ENCODE peak calls at places on chromosomes 7 and 10, in ten cellular contexts. S is iPS-NIHi11; L is caudate nucleus; D is sigmoid colon; M is H54; E is Right ventricle myocardium superior; V is HFFc6; X is SHP77 treated with DMSO at 0.1 percent for 48 hours; G is stimulated activated CD4-positive, alpha-beta T cell treated with anti-CD3 and anti-CD28 coated beads, Interleukin-1b, Interleukin-23, amount 100 ng/mL, for 24 hours; Z is H7. H is an unnamed sample.
A peak's percentile ranks its signal among the peaks of the same experiment; 100 is the strongest.

GRCh38 chr7:139232893-139233292 is 1.9 kb downstream of the UBN2 start:
- DNase-seq in S (no peak), L (no peak), D (no peak), M (peak; percentile 29), E (no peak), V (peak; percentile 49), X (no peak), G (no peak), Z (no peak), H (no peak)

GRCh38 chr7:44477063-44477830 is 13.2 kb downstream of the NUDCD3 start:
- DNase-seq in S (peak; percentile 88), L (peak; percentile 27), D (no peak), M (peak; percentile 82), E (peak; percentile 55), V (peak; percentile 79), X (peak; percentile 44), G (peak; percentile 15), Z (peak; percentile 73), H (peak; percentile 46)

GRCh38 chr7:72017756-72018155 is 394.4 kb downstream of the CALN1 start:
- DNase-seq in S (no peak), L (no peak), D (no peak), M (no peak), E (no peak), V (no peak), X (no peak), G (no peak), Z (no peak), H (no peak)

GRCh38 chr7:67440321-67440720 is 443.7 kb downstream of the TYW1 start:
- DNase-seq in S (no peak), L (no peak), D (no peak), M (no peak), E (no peak), V (no peak), X (no peak), G (no peak), Z (no peak), H (no peak)

GRCh38 chr10:5512331-5512730 is 12.4 kb upstream of the CALML3 start:
- DNase-seq in S (no peak), L (no peak), D (peak; percentile 29), M (no peak), E (no peak), V (no peak), X (no peak), G (no peak), Z (no peak), H (no peak)

GRCh38 chr7:137574836-137575235 is 231.3 kb upstream of the PTN start:
- DNase-seq in S (no peak), L (no peak), D (no peak), M (no peak), E (no peak), V (no peak), X (no peak), G (no peak), Z (no peak), H (no peak)

GRCh38 chr7:87506243-87507180 is 31.0 kb upstream of the ABCB4 start:
- DNase-seq in S (no peak), L (no peak), D (no peak), M (no peak), E (no peak), V (peak; percentile 11), X (no peak), G (no peak), Z (no peak), H (no peak)

GRCh38 chr7:130891254-130892094 is 157.5 kb upstream of the KLF14 start:
- DNase-seq in S (no peak), L (no peak), D (peak; percentile 83), M (no peak), E (peak; percentile 76), V (peak; percentile 95), X (no peak), G (no peak), Z (no peak), H (no peak)

GRCh38 chr7:44791278-44792219 is 4.9 kb upstream of the PPIA start:
- DNase-seq in S (no peak), L (no peak), D (peak; percentile 39), M (no peak), E (no peak), V (peak; percentile 66), X (no peak), G (no peak), Z (no peak), H (no peak)

GRCh38 chr10:6191147-6191546 is 11.6 kb upstream of the PFKFB3 start:
- DNase-seq in S (no peak), L (no peak), D (no peak), M (no peak), E (no peak), V (no peak), X (no peak), G (no peak), Z (no peak), H (no peak)

GRCh38 chr7:150811-151221 is 41.6 kb upstream of the FAM20C start:
- DNase-seq in S (no peak), L (no peak), D (no peak), M (no peak), E (no peak), V (no peak), X (no peak), G (no peak), Z (no peak), H (no peak)

GRCh38 chr10:112424658-112425057 is 22.1 kb downstream of the ZDHHC6 start:
- DNase-seq in S (no peak), L (no peak), D (no peak), M (no peak), E (no peak), V (no peak), X (no peak), G (no peak), Z (no peak), H (no peak)

GRCh38 chr7:157539521-157539920 is 202.7 kb downstream of the DNAJB6 start:
- DNase-seq in S (no peak), L (no peak), D (peak; percentile 39), M (no peak), E (no peak), V (no peak), X (no peak), G (no peak), Z (peak; percentile 36), H (no peak)

GRCh38 chr7:47783456-47784240 is 164.6 kb downstream of the PKD1L1 start:
- DNase-seq in S (no peak), L (no peak), D (peak; percentile 75), M (no peak), E (peak; percentile 43), V (peak; percentile 93), X (no peak), G (no peak), Z (no peak), H (no peak)

GRCh38 chr7:78413568-78413967 is 615.0 kb downstream of the PHTF2 start:
- DNase-seq in S (no peak), L (no peak), D (no peak), M (no peak), E (no peak), V (no peak), X (no peak), G (no peak), Z (no peak), H (no peak)

GRCh38 chr10:9296206-9296605 is 1241.7 kb downstream of the GATA3 start:
- DNase-seq in S (no peak), L (no peak), D (no peak), M (no peak), E (no peak), V (peak; percentile 25), X (no peak), G (no peak), Z (no peak), H (no peak)

GRCh38 chr7:4928445-4928844 is 30.5 kb downstream of the MMD2 start:
- DNase-seq in S (no peak), L (no peak), D (no peak), M (no peak), E (no peak), V (no peak), X (no peak), G (no peak), Z (no peak), H (no peak)

H was measured in C1 segment of cervical spinal cord.